ENCODE peak calls at places on chromosomes 2 and 18, in five cellular contexts. C is neuronal stem cell, W is mesenchymal stem cell, E is H1, U is trophoblast cell. X is an unnamed sample.

GRCh38 chr2:156663757-156664409 is 227.7 kb downstream of the GPD2 start:
- DNase-seq in C (no peak), E (no peak), W (no peak), U (no peak), X (no peak)

GRCh38 chr2:23556929-23557328 is 171.9 kb downstream of the KLHL29 start:
- DNase-seq in W (no peak), E (no peak), C (no peak), U (no peak), X (no peak)

GRCh38 chr2:170712653-170713279 is 2.4 kb upstream of the SP5 start:
- DNase-seq in W (no peak), U (no peak), C (no peak), E (peak; percentile 58), X (no peak)

GRCh38 chr2:182616471-182617393 is 99.3 kb upstream of the DNAJC10 start:
- DNase-seq in E (no peak), W (peak; percentile 39), C (no peak), U (no peak), X (no peak)

GRCh38 chr2:120699292-120699691 is 36.4 kb upstream of the GLI2 start:
- DNase-seq in W (no peak), E (no peak), C (no peak), U (no peak), X (no peak)

GRCh38 chr2:178105566-178105965 is 6.7 kb upstream of the RBM45 start:
- DNase-seq in E (no peak), U (no peak), C (no peak), W (no peak), X (no peak)

GRCh38 chr2:99430614-99431258 is 59.1 kb downstream of the REV1 start:
- DNase-seq in E (no peak), W (peak; percentile 84), C (no peak), U (no peak), X (no peak)

GRCh38 chr2:165621086-165621560 is 151.6 kb downstream of the CSRNP3 start:
- DNase-seq in E (no peak), C (no peak), W (peak; percentile 40), U (no peak), X (no peak)

GRCh38 chr18:58101291-58101706 is 57.3 kb downstream of the NEDD4L start:
- DNase-seq in U (no peak), E (no peak), W (no peak), C (no peak), X (no peak)

GRCh38 chr2:98559581-98559980 is 48.7 kb downstream of the COA5 start:
- DNase-seq in U (no peak), W (peak; percentile 2), C (no peak), E (no peak), X (no peak)

GRCh38 chr2:146661494-146662096 is 1183.2 kb upstream of the ACVR2A start:
- DNase-seq in E (no peak), C (peak; percentile 37), W (peak; percentile 62), U (no peak), X (no peak)

GRCh38 chr18:59140287-59140885 is 702 bp downstream of the SEC11C start:
- DNase-seq in U (no peak), C (peak; percentile 29), E (no peak), W (peak; percentile 70), X (peak; percentile 55)

GRCh38 chr2:189178726-189179606 is 595 bp downstream of the COL5A2 start:
- DNase-seq in U (no peak), W (peak; percentile 90), E (no peak), C (peak; percentile 37), X (no peak)

GRCh38 chr2:144995482-144995881 is 475.6 kb upstream of the ZEB2 start:
- DNase-seq in U (no peak), C (no peak), E (no peak), W (no peak), X (no peak)

GRCh38 chr2:86520153-86520552 is 43.1 kb downstream of the CHMP3 start:
- DNase-seq in W (no peak), C (no peak), U (no peak), E (no peak), X (no peak)

GRCh38 chr2:66846887-66847286 is 412.0 kb downstream of the MEIS1 start:
- DNase-seq in E (no peak), C (no peak), U (no peak), W (no peak), X (no peak)

GRCh38 chr2:68796306-68796905 is 61.8 kb downstream of the ARHGAP25 start:
- DNase-seq in U (no peak), W (no peak), E (no peak), C (no peak), X (no peak)

GRCh38 chr18:22065311-22065710 is 104.1 kb upstream of the GATA6 start:
- DNase-seq in C (no peak), W (no peak), E (no peak), U (no peak), X (no peak)

GRCh38 chr18:65990944-65991708 is 240.3 kb downstream of the CDH7 start:
- DNase-seq in U (no peak), E (no peak), C (no peak), W (no peak), X (no peak)

GRCh38 chr2:131016826-131017596 is 76.2 kb downstream of the FAM168B start:
- DNase-seq in W (no peak), U (peak; percentile 76), E (no peak), C (no peak), X (no peak)

GRCh38 chr18:2223859-2224258 is 347.4 kb downstream of the METTL4 start:
- DNase-seq in E (peak; percentile 51), U (peak; percentile 71), C (peak; percentile 18), W (peak; percentile 3), X (no peak)

GRCh38 chr2:204472375-204472774 is 72.9 kb upstream of the PARD3B start:
- DNase-seq in U (no peak), E (no peak), W (no peak), C (no peak), X (no peak)

DNA sequence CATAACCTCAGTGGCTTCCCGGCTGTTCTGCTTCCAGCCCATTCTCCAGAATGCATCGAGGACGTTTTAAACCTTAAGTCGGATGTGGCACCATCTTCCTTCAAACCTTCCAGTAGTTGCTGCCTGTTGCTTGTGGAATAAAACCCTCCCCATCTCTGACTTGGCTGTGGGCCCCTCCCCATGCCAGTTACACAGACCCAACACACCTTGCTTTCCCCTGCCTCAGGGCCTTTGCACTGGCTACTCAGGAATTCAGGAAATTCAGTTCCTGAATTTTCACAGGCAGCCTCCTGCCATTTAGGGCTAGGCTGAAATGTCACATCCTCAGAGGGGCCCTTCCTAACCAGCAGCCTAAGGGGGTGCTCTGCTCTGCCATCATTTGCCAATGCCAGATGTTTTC is 5.0 kb upstream of the ADRA2B start:
- DNase-seq in W (no peak), U (no peak), E (no peak), C (no peak), X (no peak)
- H2BK12ac ChIP-seq in W (no peak overlapping the region), U (no peak overlapping the region), E (no peak overlapping the region), C (no peak overlapping the region), X (no peak overlapping the region)

GRCh38 chr2:195338856-195339255 is 318.2 kb upstream of the SLC39A10 start:
- DNase-seq in W (no peak), C (no peak), U (no peak), E (no peak), X (no peak)

GRCh38 chr2:195343540-195343939 is 313.5 kb upstream of the SLC39A10 start:
- DNase-seq in E (no peak), C (no peak), U (no peak), W (no peak), X (no peak)

GRCh38 chr2:195342105-195342504 is 314.9 kb upstream of the SLC39A10 start:
- DNase-seq in U (peak; percentile 37), C (no peak), E (no peak), W (no peak), X (no peak)

DNA sequence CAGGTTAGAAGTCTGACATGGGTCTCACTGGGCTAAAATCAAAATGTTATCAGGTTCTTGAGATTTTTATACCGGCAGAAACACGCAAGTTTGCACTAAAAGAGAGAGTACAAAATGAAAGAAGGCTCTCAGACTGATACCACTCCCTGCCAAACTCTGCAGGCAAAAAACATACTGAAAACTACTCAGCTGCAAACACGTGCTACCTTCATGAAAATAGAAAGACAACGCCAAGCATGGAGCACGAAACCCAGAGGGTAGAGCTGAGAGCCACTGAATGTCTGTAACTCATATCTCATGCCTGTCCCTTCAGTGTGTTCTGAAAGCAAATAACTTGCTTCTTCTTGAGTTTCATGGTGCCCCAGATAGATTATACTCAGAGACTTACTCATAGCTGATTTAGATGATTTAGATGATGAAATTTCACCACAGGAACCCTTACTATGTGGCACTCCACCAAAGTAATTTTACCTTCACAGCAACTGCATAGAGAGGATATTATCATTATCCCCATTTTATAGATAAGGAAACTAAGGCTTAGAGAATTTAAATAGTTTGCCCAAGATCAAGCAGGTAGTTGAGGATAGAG is 313.0 kb upstream of the SLC39A10 start:
- DNase-seq in E (no peak), W (no peak), C (no peak), U (no peak), X (no peak)
- H3K14ac ChIP-seq in E (no peak overlapping the region), W (no peak overlapping the region), C (no peak overlapping the region), U (no peak overlapping the region), X (no peak overlapping the region)

DNA sequence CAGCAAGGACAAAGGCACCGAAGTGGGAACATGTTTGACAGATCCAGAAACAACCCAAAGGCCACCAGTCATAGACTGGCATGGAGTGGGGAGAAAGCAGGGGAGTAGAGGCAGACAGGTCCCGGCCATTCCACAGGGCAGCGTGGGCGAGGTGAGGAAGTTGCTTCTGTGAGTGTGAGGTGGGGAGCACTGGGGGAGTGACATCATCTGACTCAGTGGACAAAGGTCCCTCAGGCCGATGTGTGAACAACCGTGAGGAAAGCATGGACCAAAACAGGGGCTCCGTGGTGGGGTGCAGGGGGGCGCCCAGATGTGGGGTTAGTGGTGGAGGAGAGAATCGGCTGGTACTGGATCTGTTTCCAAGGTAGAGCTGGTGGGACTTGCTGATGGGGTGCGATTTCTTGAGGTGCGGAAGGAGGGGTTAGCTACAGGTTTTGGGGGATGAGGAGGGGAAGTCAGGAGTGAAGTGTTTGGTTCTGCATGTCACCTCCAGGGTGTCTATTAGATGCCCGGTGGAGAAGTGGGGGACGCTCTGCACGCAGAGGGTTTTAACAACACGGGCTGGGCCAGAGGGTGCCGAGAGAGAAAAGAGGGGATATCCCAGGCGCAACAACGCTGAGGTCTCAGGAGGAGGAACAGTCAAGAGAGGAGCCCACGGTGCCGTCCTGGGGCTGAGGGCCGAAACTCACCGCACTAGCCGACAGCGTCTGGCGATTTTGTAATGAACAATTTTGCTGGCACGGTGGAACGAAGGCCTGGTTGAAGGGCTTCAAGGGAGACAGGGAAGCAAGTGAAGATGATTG is 2.5 kb upstream of the SFT2D3 start:
- DNase-seq in C (no peak), E (no peak), W (no peak), U (no peak), X (no peak)
- H3K9ac ChIP-seq in C (no peak overlapping the region), E (no peak overlapping the region), W (no peak overlapping the region), U (no peak overlapping the region), X (no peak overlapping the region)

GRCh38 chr18:35369126-35369525 is 8.0 kb downstream of the ZNF396 start:
- DNase-seq in W (no peak), C (no peak), U (peak; percentile 39), E (no peak), X (no peak)
- H2BK12ac ChIP-seq in W (no peak overlapping the region), C (no peak overlapping the region), U (no peak overlapping the region), E (no peak overlapping the region), X (no peak overlapping the region)

DNA sequence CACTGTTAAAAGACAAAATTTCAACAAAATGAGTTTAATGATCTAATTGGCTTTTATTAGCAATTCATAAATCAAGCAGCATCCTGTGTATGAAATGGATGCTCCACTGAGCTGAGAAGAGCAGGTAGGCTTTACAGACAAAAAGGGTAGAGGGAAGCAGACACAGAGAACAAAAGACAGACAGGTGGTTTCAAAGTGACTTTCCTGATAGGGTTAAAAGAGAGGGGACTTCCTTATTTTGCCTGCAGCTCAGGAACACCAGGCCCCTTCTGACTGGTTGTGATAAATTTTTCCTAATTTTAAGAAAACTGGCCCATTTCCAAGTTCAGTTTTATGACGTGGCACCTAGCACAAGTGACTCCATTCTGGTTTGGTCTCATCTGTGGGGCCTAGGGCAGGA is 11.9 kb downstream of the TEX51 start:
- DNase-seq in C (no peak), E (no peak), W (no peak), U (no peak), X (no peak)
- H3K14ac ChIP-seq in C (no peak overlapping the region), E (no peak overlapping the region), W (no peak overlapping the region), U (no peak overlapping the region), X (no peak overlapping the region)

X was measured in H9.